ENCODE peak calls at places on chromosomes 13 and 19, in four cellular contexts. One of them, this sample, is unnamed.

GRCh38 chr13:20923272-20923671 is 20.7 kb upstream of the XPO4 start:
- DNase-seq in Karpas-422: no peak
- DNase-seq in fibroblast of lung: no peak
- DNase-seq in bronchial epithelial cell: no peak
- DNase-seq in this sample: no peak

GRCh38 chr19:48292798-48293197 is 22.9 kb downstream of the ZNF114 start:
- DNase-seq in bronchial epithelial cell: peak
- DNase-seq in Karpas-422: no peak
- DNase-seq in fibroblast of lung: peak
- DNase-seq in this sample: no peak

GRCh38 chr19:49896863-49897621 is at the start of gene IL4I1:
- DNase-seq in fibroblast of lung: peak
- DNase-seq in bronchial epithelial cell: no peak
- DNase-seq in Karpas-422: no peak
- DNase-seq in this sample: no peak

GRCh38 chr19:31223805-31224534 is 125.3 kb downstream of the TSHZ3 start:
- DNase-seq in Karpas-422: no peak
- DNase-seq in fibroblast of lung: peak
- DNase-seq in bronchial epithelial cell: peak
- DNase-seq in this sample: no peak

GRCh38 chr19:14494910-14495677 is 833 bp downstream of the GIPC1 start:
- DNase-seq in bronchial epithelial cell: peak
- DNase-seq in fibroblast of lung: no peak
- DNase-seq in Karpas-422: no peak
- DNase-seq in this sample: no peak

GRCh38 chr19:39544201-39544903 is 4.4 kb upstream of the EID2 start:
- DNase-seq in Karpas-422: no peak
- DNase-seq in fibroblast of lung: peak
- DNase-seq in bronchial epithelial cell: peak
- DNase-seq in this sample: no peak

GRCh38 chr13:74575729-74576125 is 441.5 kb upstream of the KLF12 start:
- DNase-seq in bronchial epithelial cell: no peak
- DNase-seq in fibroblast of lung: peak
- DNase-seq in Karpas-422: no peak
- DNase-seq in this sample: no peak

GRCh38 chr13:47829684-47830083 is 171.4 kb downstream of the SUCLA2 start:
- DNase-seq in bronchial epithelial cell: no peak
- DNase-seq in Karpas-422: no peak
- DNase-seq in fibroblast of lung: peak
- DNase-seq in this sample: no peak

GRCh38 chr19:18761531-18762110 is 29.5 kb downstream of the COMP start:
- DNase-seq in fibroblast of lung: no peak
- DNase-seq in bronchial epithelial cell: no peak
- DNase-seq in Karpas-422: no peak
- DNase-seq in this sample: no peak

GRCh38 chr19:10450853-10451609 is 30.7 kb downstream of the PDE4A start:
- DNase-seq in bronchial epithelial cell: no peak
- DNase-seq in Karpas-422: peak
- DNase-seq in fibroblast of lung: no peak
- DNase-seq in this sample: no peak

This sample was measured in cortex of kidney.